ENCODE peak calls at places on chromosome 16, in four cellular contexts. P is pons, M is AG10803, G is ovary. N is an unnamed sample.

GRCh38 chr16:78122774-78123315 is 23.4 kb downstream of the WWOX start:
- DNase-seq in P (peak; percentile 98), M (peak; percentile 54), G (no peak), N (no peak)

GRCh38 chr16:53968454-53968853 is 264.5 kb downstream of the FTO start:
- DNase-seq in P (no peak), M (peak; percentile 50), G (no peak), N (no peak)

GRCh38 chr16:13519871-13520270 is 400.1 kb upstream of the ERCC4 start:
- DNase-seq in P (no peak), M (no peak), G (no peak), N (no peak)

GRCh38 chr16:53220585-53220984 is 165.8 kb downstream of the CHD9 start:
- DNase-seq in P (no peak), M (peak; percentile 45), G (no peak), N (no peak)

GRCh38 chr16:15741207-15741871 is 91.3 kb downstream of the NDE1 start:
- DNase-seq in P (no peak), M (no peak), G (no peak), N (no peak)

GRCh38 chr16:53433930-53434435 is 288 bp upstream of the RBL2 start:
- DNase-seq in P (peak; percentile 69), M (no peak), G (peak; percentile 84), N (no peak)

GRCh38 chr16:89038221-89038721 is 55.4 kb upstream of the ACSF3 start:
- DNase-seq in P (no peak), M (no peak), G (no peak), N (no peak)

GRCh38 chr16:4902038-4902437 is 34.9 kb downstream of the PPL start:
- DNase-seq in P (no peak), M (no peak), G (no peak), N (no peak)

GRCh38 chr16:49484454-49484853 is 110.8 kb downstream of the C16orf78 start:
- DNase-seq in P (peak; percentile 21), M (no peak), G (peak; percentile 88), N (peak; percentile 91)

GRCh38 chr16:56222482-56222997 is 31.3 kb downstream of the GNAO1 start:
- DNase-seq in P (no peak), M (no peak), G (no peak), N (no peak)

GRCh38 chr16:85444879-85445778 is 168.0 kb upstream of the GSE1 start:
- DNase-seq in P (no peak), M (no peak), G (no peak), N (no peak)

GRCh38 chr16:4273858-4274291 is 1.1 kb upstream of the TFAP4 start:
- DNase-seq in P (no peak), M (peak; percentile 40), G (peak; percentile 66), N (peak; percentile 83)

GRCh38 chr16:20300312-20301097 is 26.8 kb downstream of the GP2 start:
- DNase-seq in P (peak; percentile 69), M (peak; percentile 41), G (no peak), N (no peak)

GRCh38 chr16:56684926-56685590 is 2.8 kb downstream of the MT1X start:
- DNase-seq in P (no peak), M (no peak), G (no peak), N (peak; percentile 76)

GRCh38 chr16:82454566-82454965 is 172.2 kb upstream of the CDH13 start:
- DNase-seq in P (no peak), M (no peak), G (no peak), N (no peak)

GRCh38 chr16:66296591-66296990 is 69.9 kb upstream of the CDH5 start:
- DNase-seq in P (no peak), M (no peak), G (no peak), N (peak; percentile 17)

GRCh38 chr16:66840883-66841282 is 3.3 kb upstream of the CA7 start:
- DNase-seq in P (no peak), M (no peak), G (no peak), N (no peak)

GRCh38 chr16:71461686-71462648 is at the start of gene ZNF23:
- DNase-seq in P (peak; percentile 62), M (peak; percentile 75), G (peak; percentile 85), N (peak; percentile 94)

GRCh38 chr16:54216268-54217187 is 70.1 kb downstream of the IRX3 start:
- DNase-seq in P (no peak), M (peak; percentile 13), G (peak; percentile 34), N (peak; percentile 68)

GRCh38 chr16:89185062-89185751 is 13.7 kb downstream of the CDH15 start:
- DNase-seq in P (no peak), M (no peak), G (no peak), N (no peak)

GRCh38 chr16:56288019-56288418 is 96.7 kb downstream of the GNAO1 start:
- DNase-seq in P (no peak), M (no peak), G (no peak), N (no peak)

GRCh38 chr16:12084436-12084835 is 107.9 kb downstream of the SNX29 start:
- DNase-seq in P (no peak), M (no peak), G (no peak), N (peak; percentile 35)

GRCh38 chr16:30724641-30725464 is 23.4 kb upstream of the PHKG2 start:
- DNase-seq in P (peak; percentile 68), M (peak; percentile 50), G (peak; percentile 48), N (peak; percentile 69)

GRCh38 chr16:80717611-80718010 is 86.8 kb downstream of the CDYL2 start:
- DNase-seq in P (no peak), M (peak; percentile 19), G (no peak), N (no peak)

GRCh38 chr16:10594312-10594950 is 14.0 kb upstream of the EMP2 start:
- DNase-seq in P (no peak), M (no peak), G (no peak), N (no peak)

GRCh38 chr16:79418588-79418987 is 181.9 kb downstream of the MAF start:
- DNase-seq in P (no peak), M (no peak), G (no peak), N (no peak)

GRCh38 chr16:53775821-53776431 is 72.0 kb downstream of the FTO start:
- DNase-seq in P (peak; percentile 48), M (peak; percentile 98), G (no peak), N (no peak)

GRCh38 chr16:69567031-69567680 is 1.4 kb downstream of the NFAT5 start:
- DNase-seq in P (peak; percentile 65), M (no peak), G (no peak), N (no peak)

GRCh38 chr16:23595951-23596720 is at the start of gene NDUFAB1:
- DNase-seq in P (peak; percentile 81), M (peak; percentile 85), G (peak; percentile 85), N (peak; percentile 92)

GRCh38 chr16:56332464-56333079 is 92.8 kb downstream of the AMFR start:
- DNase-seq in P (peak; percentile 85), M (peak; percentile 74), G (peak; percentile 46), N (no peak)

GRCh38 chr16:17921357-17921978 is 415.1 kb downstream of the NPIPA8 start:
- DNase-seq in P (no peak), M (peak; percentile 12), G (no peak), N (no peak)

GRCh38 chr16:66475232-66475631 is 48.1 kb downstream of the BEAN1 start:
- DNase-seq in P (no peak), M (no peak), G (no peak), N (peak; percentile 18)

GRCh38 chr16:86572041-86572521 is 5.5 kb downstream of the FOXC2 start:
- DNase-seq in P (no peak), M (no peak), G (no peak), N (peak; percentile 51)

GRCh38 chr16:57424599-57424998 is 20.0 kb downstream of the CCL17 start:
- DNase-seq in P (peak; percentile 27), M (no peak), G (no peak), N (no peak)

N was measured in sigmoid colon.